ENCODE peak calls at places on chromosomes 11 and 22, in five cellular contexts. One of them, this sample, is unnamed.

GRCh38 chr11:14906614-14907392 is 14.8 kb upstream of the CYP2R1 start:
- DNase-seq in iPS-NIHi11: no peak
- DNase-seq in stimulated activated CD4-positive, alpha-beta T cell treated with anti-CD3 and anti-CD28 coated beads, Interleukin-1b, Interleukin-23, amount 100 ng/mL, for 48 hours: no peak
- DNase-seq in stomach: no peak
- DNase-seq in HFF-Myc: no peak
- DNase-seq in this sample: no peak

GRCh38 chr11:50164050-50164449 is 131.4 kb downstream of the OR4C45 start:
- DNase-seq in iPS-NIHi11: no peak
- DNase-seq in stimulated activated CD4-positive, alpha-beta T cell treated with anti-CD3 and anti-CD28 coated beads, Interleukin-1b, Interleukin-23, amount 100 ng/mL, for 48 hours: no peak
- DNase-seq in stomach: no peak
- DNase-seq in HFF-Myc: no peak
- DNase-seq in this sample: no peak

GRCh38 chr11:77407613-77408012 is 66.3 kb downstream of the PAK1 start:
- DNase-seq in iPS-NIHi11: no peak
- DNase-seq in stimulated activated CD4-positive, alpha-beta T cell treated with anti-CD3 and anti-CD28 coated beads, Interleukin-1b, Interleukin-23, amount 100 ng/mL, for 48 hours: no peak
- DNase-seq in stomach: peak; percentile 85
- DNase-seq in HFF-Myc: peak; percentile 80
- DNase-seq in this sample: no peak

GRCh38 chr22:26367402-26368245 is 61.4 kb upstream of the ASPHD2 start:
- DNase-seq in iPS-NIHi11: peak; percentile 63
- DNase-seq in stimulated activated CD4-positive, alpha-beta T cell treated with anti-CD3 and anti-CD28 coated beads, Interleukin-1b, Interleukin-23, amount 100 ng/mL, for 48 hours: peak; percentile 62
- DNase-seq in stomach: peak; percentile 41
- DNase-seq in HFF-Myc: no peak
- DNase-seq in this sample: peak; percentile 3

GRCh38 chr11:86596861-86597632 is 75.4 kb downstream of the ME3 start:
- DNase-seq in iPS-NIHi11: no peak
- DNase-seq in stimulated activated CD4-positive, alpha-beta T cell treated with anti-CD3 and anti-CD28 coated beads, Interleukin-1b, Interleukin-23, amount 100 ng/mL, for 48 hours: no peak
- DNase-seq in stomach: no peak
- DNase-seq in HFF-Myc: no peak
- DNase-seq in this sample: no peak

GRCh38 chr22:33350961-33351360 is 292.8 kb upstream of the SYN3 start:
- DNase-seq in iPS-NIHi11: no peak
- DNase-seq in stimulated activated CD4-positive, alpha-beta T cell treated with anti-CD3 and anti-CD28 coated beads, Interleukin-1b, Interleukin-23, amount 100 ng/mL, for 48 hours: no peak
- DNase-seq in stomach: no peak
- DNase-seq in HFF-Myc: no peak
- DNase-seq in this sample: no peak

GRCh38 chr11:17163296-17163695 is 44.5 kb downstream of the PIK3C2A start:
- DNase-seq in iPS-NIHi11: no peak
- DNase-seq in stimulated activated CD4-positive, alpha-beta T cell treated with anti-CD3 and anti-CD28 coated beads, Interleukin-1b, Interleukin-23, amount 100 ng/mL, for 48 hours: no peak
- DNase-seq in stomach: no peak
- DNase-seq in HFF-Myc: no peak
- DNase-seq in this sample: no peak

GRCh38 chr11:304915-305833 is 2.4 kb upstream of the IFITM2 start:
- DNase-seq in iPS-NIHi11: peak; percentile 74
- DNase-seq in stimulated activated CD4-positive, alpha-beta T cell treated with anti-CD3 and anti-CD28 coated beads, Interleukin-1b, Interleukin-23, amount 100 ng/mL, for 48 hours: peak; percentile 58
- DNase-seq in stomach: peak; percentile 65
- DNase-seq in HFF-Myc: no peak
- DNase-seq in this sample: no peak

GRCh38 chr11:81098471-81098870 is 1635.2 kb downstream of the FAM181B start:
- DNase-seq in iPS-NIHi11: no peak
- DNase-seq in stimulated activated CD4-positive, alpha-beta T cell treated with anti-CD3 and anti-CD28 coated beads, Interleukin-1b, Interleukin-23, amount 100 ng/mL, for 48 hours: no peak
- DNase-seq in stomach: no peak
- DNase-seq in HFF-Myc: no peak
- DNase-seq in this sample: no peak

GRCh38 chr11:14914536-14914935 is 22.5 kb upstream of the CYP2R1 start:
- DNase-seq in iPS-NIHi11: no peak
- DNase-seq in stimulated activated CD4-positive, alpha-beta T cell treated with anti-CD3 and anti-CD28 coated beads, Interleukin-1b, Interleukin-23, amount 100 ng/mL, for 48 hours: no peak
- DNase-seq in stomach: no peak
- DNase-seq in HFF-Myc: no peak
- DNase-seq in this sample: no peak

GRCh38 chr11:62122076-62122475 is 1.7 kb upstream of the INCENP start:
- DNase-seq in iPS-NIHi11: no peak
- DNase-seq in stimulated activated CD4-positive, alpha-beta T cell treated with anti-CD3 and anti-CD28 coated beads, Interleukin-1b, Interleukin-23, amount 100 ng/mL, for 48 hours: no peak
- DNase-seq in stomach: no peak
- DNase-seq in HFF-Myc: no peak
- DNase-seq in this sample: no peak

GRCh38 chr11:96055706-96056387 is 131.9 kb upstream of the MTMR2 start:
- DNase-seq in iPS-NIHi11: no peak
- DNase-seq in stimulated activated CD4-positive, alpha-beta T cell treated with anti-CD3 and anti-CD28 coated beads, Interleukin-1b, Interleukin-23, amount 100 ng/mL, for 48 hours: peak; percentile 63
- DNase-seq in stomach: no peak
- DNase-seq in HFF-Myc: no peak
- DNase-seq in this sample: peak; percentile 7

GRCh38 chr22:41001722-41002122 is 50.5 kb downstream of the RBX1 start:
- DNase-seq in iPS-NIHi11: no peak
- DNase-seq in stimulated activated CD4-positive, alpha-beta T cell treated with anti-CD3 and anti-CD28 coated beads, Interleukin-1b, Interleukin-23, amount 100 ng/mL, for 48 hours: no peak
- DNase-seq in stomach: no peak
- DNase-seq in HFF-Myc: no peak
- DNase-seq in this sample: no peak

GRCh38 chr11:123065634-123066033 is 3.7 kb upstream of the HSPA8 start:
- DNase-seq in iPS-NIHi11: no peak
- DNase-seq in stimulated activated CD4-positive, alpha-beta T cell treated with anti-CD3 and anti-CD28 coated beads, Interleukin-1b, Interleukin-23, amount 100 ng/mL, for 48 hours: no peak
- DNase-seq in stomach: no peak
- DNase-seq in HFF-Myc: no peak
- DNase-seq in this sample: no peak

GRCh38 chr11:83549984-83550667 is 264.0 kb upstream of the CCDC90B start:
- DNase-seq in iPS-NIHi11: no peak
- DNase-seq in stimulated activated CD4-positive, alpha-beta T cell treated with anti-CD3 and anti-CD28 coated beads, Interleukin-1b, Interleukin-23, amount 100 ng/mL, for 48 hours: no peak
- DNase-seq in stomach: no peak
- DNase-seq in HFF-Myc: no peak
- DNase-seq in this sample: no peak

GRCh38 chr11:72954860-72955259 is 140.6 kb downstream of the ATG16L2 start:
- DNase-seq in iPS-NIHi11: no peak
- DNase-seq in stimulated activated CD4-positive, alpha-beta T cell treated with anti-CD3 and anti-CD28 coated beads, Interleukin-1b, Interleukin-23, amount 100 ng/mL, for 48 hours: no peak
- DNase-seq in stomach: no peak
- DNase-seq in HFF-Myc: no peak
- DNase-seq in this sample: no peak

GRCh38 chr11:123653997-123654565 is 343 bp downstream of the SCN3B start:
- DNase-seq in iPS-NIHi11: peak; percentile 80
- DNase-seq in stimulated activated CD4-positive, alpha-beta T cell treated with anti-CD3 and anti-CD28 coated beads, Interleukin-1b, Interleukin-23, amount 100 ng/mL, for 48 hours: peak; percentile 4
- DNase-seq in stomach: peak; percentile 32
- DNase-seq in HFF-Myc: no peak
- DNase-seq in this sample: peak; percentile 37

GRCh38 chr11:111947143-111947542 is 10.0 kb downstream of the DIXDC1 start:
- DNase-seq in iPS-NIHi11: no peak
- DNase-seq in stimulated activated CD4-positive, alpha-beta T cell treated with anti-CD3 and anti-CD28 coated beads, Interleukin-1b, Interleukin-23, amount 100 ng/mL, for 48 hours: no peak
- DNase-seq in stomach: no peak
- DNase-seq in HFF-Myc: no peak
- DNase-seq in this sample: no peak

GRCh38 chr22:44180706-44181032 is at the start of gene PARVG:
- DNase-seq in iPS-NIHi11: peak; percentile 69
- DNase-seq in stimulated activated CD4-positive, alpha-beta T cell treated with anti-CD3 and anti-CD28 coated beads, Interleukin-1b, Interleukin-23, amount 100 ng/mL, for 48 hours: peak; percentile 31
- DNase-seq in stomach: no peak
- DNase-seq in HFF-Myc: no peak
- DNase-seq in this sample: no peak

GRCh38 chr22:24807284-24807950 is 1.4 kb downstream of the SGSM1 start:
- DNase-seq in iPS-NIHi11: no peak
- DNase-seq in stimulated activated CD4-positive, alpha-beta T cell treated with anti-CD3 and anti-CD28 coated beads, Interleukin-1b, Interleukin-23, amount 100 ng/mL, for 48 hours: no peak
- DNase-seq in stomach: no peak
- DNase-seq in HFF-Myc: no peak
- DNase-seq in this sample: no peak

GRCh38 chr11:117761993-117762392 is 35.0 kb downstream of the DSCAML1 start:
- DNase-seq in iPS-NIHi11: no peak
- DNase-seq in stimulated activated CD4-positive, alpha-beta T cell treated with anti-CD3 and anti-CD28 coated beads, Interleukin-1b, Interleukin-23, amount 100 ng/mL, for 48 hours: no peak
- DNase-seq in stomach: no peak
- DNase-seq in HFF-Myc: no peak
- DNase-seq in this sample: no peak

GRCh38 chr11:114036156-114036811 is 23.2 kb upstream of the ZBTB16 start:
- DNase-seq in iPS-NIHi11: peak; percentile 89
- DNase-seq in stimulated activated CD4-positive, alpha-beta T cell treated with anti-CD3 and anti-CD28 coated beads, Interleukin-1b, Interleukin-23, amount 100 ng/mL, for 48 hours: peak; percentile 43
- DNase-seq in stomach: peak; percentile 92
- DNase-seq in HFF-Myc: no peak
- DNase-seq in this sample: peak; percentile 62

GRCh38 chr22:22818861-22819855 is 68.5 kb upstream of the IGLL5 start:
- DNase-seq in iPS-NIHi11: peak; percentile 16
- DNase-seq in stimulated activated CD4-positive, alpha-beta T cell treated with anti-CD3 and anti-CD28 coated beads, Interleukin-1b, Interleukin-23, amount 100 ng/mL, for 48 hours: peak; percentile 13
- DNase-seq in stomach: no peak
- DNase-seq in HFF-Myc: no peak
- DNase-seq in this sample: no peak

GRCh38 chr22:39309364-39309861 is 10.0 kb downstream of the RPL3 start:
- DNase-seq in iPS-NIHi11: peak; percentile 69
- DNase-seq in stimulated activated CD4-positive, alpha-beta T cell treated with anti-CD3 and anti-CD28 coated beads, Interleukin-1b, Interleukin-23, amount 100 ng/mL, for 48 hours: no peak
- DNase-seq in stomach: no peak
- DNase-seq in HFF-Myc: no peak
- DNase-seq in this sample: no peak

GRCh38 chr22:46054091-46054877 is 77.3 kb upstream of the WNT7B start:
- DNase-seq in iPS-NIHi11: peak; percentile 60
- DNase-seq in stimulated activated CD4-positive, alpha-beta T cell treated with anti-CD3 and anti-CD28 coated beads, Interleukin-1b, Interleukin-23, amount 100 ng/mL, for 48 hours: peak; percentile 19
- DNase-seq in stomach: peak; percentile 52
- DNase-seq in HFF-Myc: no peak
- DNase-seq in this sample: no peak

GRCh38 chr11:120178441-120179070 is 32.3 kb upstream of the OAF start:
- DNase-seq in iPS-NIHi11: no peak
- DNase-seq in stimulated activated CD4-positive, alpha-beta T cell treated with anti-CD3 and anti-CD28 coated beads, Interleukin-1b, Interleukin-23, amount 100 ng/mL, for 48 hours: no peak
- DNase-seq in stomach: no peak
- DNase-seq in HFF-Myc: no peak
- DNase-seq in this sample: no peak

GRCh38 chr11:129767827-129768226 is 47.8 kb upstream of the TMEM45B start:
- DNase-seq in iPS-NIHi11: no peak
- DNase-seq in stimulated activated CD4-positive, alpha-beta T cell treated with anti-CD3 and anti-CD28 coated beads, Interleukin-1b, Interleukin-23, amount 100 ng/mL, for 48 hours: no peak
- DNase-seq in stomach: no peak
- DNase-seq in HFF-Myc: no peak
- DNase-seq in this sample: no peak

GRCh38 chr22:42743501-42743991 is 22.9 kb upstream of the A4GALT start:
- DNase-seq in iPS-NIHi11: peak; percentile 58
- DNase-seq in stimulated activated CD4-positive, alpha-beta T cell treated with anti-CD3 and anti-CD28 coated beads, Interleukin-1b, Interleukin-23, amount 100 ng/mL, for 48 hours: no peak
- DNase-seq in stomach: no peak
- DNase-seq in HFF-Myc: no peak
- DNase-seq in this sample: no peak

GRCh38 chr11:126485021-126485781 is 129.7 kb downstream of the ST3GAL4 start:
- DNase-seq in iPS-NIHi11: no peak
- DNase-seq in stimulated activated CD4-positive, alpha-beta T cell treated with anti-CD3 and anti-CD28 coated beads, Interleukin-1b, Interleukin-23, amount 100 ng/mL, for 48 hours: no peak
- DNase-seq in stomach: no peak
- DNase-seq in HFF-Myc: no peak
- DNase-seq in this sample: no peak

GRCh38 chr22:19483481-19484244 is 3.9 kb downstream of the CDC45 start:
- DNase-seq in iPS-NIHi11: no peak
- DNase-seq in stimulated activated CD4-positive, alpha-beta T cell treated with anti-CD3 and anti-CD28 coated beads, Interleukin-1b, Interleukin-23, amount 100 ng/mL, for 48 hours: no peak
- DNase-seq in stomach: no peak
- DNase-seq in HFF-Myc: no peak
- DNase-seq in this sample: no peak

GRCh38 chr22:23251445-23252093 is 71.3 kb downstream of the BCR start:
- DNase-seq in iPS-NIHi11: no peak
- DNase-seq in stimulated activated CD4-positive, alpha-beta T cell treated with anti-CD3 and anti-CD28 coated beads, Interleukin-1b, Interleukin-23, amount 100 ng/mL, for 48 hours: peak; percentile 31
- DNase-seq in stomach: peak; percentile 61
- DNase-seq in HFF-Myc: peak; percentile 45
- DNase-seq in this sample: no peak

GRCh38 chr11:76602431-76602861 is 68.1 kb downstream of the LRRC32 start:
- DNase-seq in iPS-NIHi11: peak; percentile 4
- DNase-seq in stimulated activated CD4-positive, alpha-beta T cell treated with anti-CD3 and anti-CD28 coated beads, Interleukin-1b, Interleukin-23, amount 100 ng/mL, for 48 hours: no peak
- DNase-seq in stomach: no peak
- DNase-seq in HFF-Myc: no peak
- DNase-seq in this sample: no peak

GRCh38 chr11:127619946-127620345 is 619.4 kb upstream of the KIRREL3 start:
- DNase-seq in iPS-NIHi11: no peak
- DNase-seq in stimulated activated CD4-positive, alpha-beta T cell treated with anti-CD3 and anti-CD28 coated beads, Interleukin-1b, Interleukin-23, amount 100 ng/mL, for 48 hours: no peak
- DNase-seq in stomach: no peak
- DNase-seq in HFF-Myc: no peak
- DNase-seq in this sample: no peak

GRCh38 chr11:61949169-61950034 is 749 bp upstream of the BEST1 start:
- DNase-seq in iPS-NIHi11: peak; percentile 94
- DNase-seq in stimulated activated CD4-positive, alpha-beta T cell treated with anti-CD3 and anti-CD28 coated beads, Interleukin-1b, Interleukin-23, amount 100 ng/mL, for 48 hours: peak; percentile 48
- DNase-seq in stomach: no peak
- DNase-seq in HFF-Myc: peak; percentile 59
- DNase-seq in this sample: peak; percentile 87

GRCh38 chr11:119476666-119477331 is 53.8 kb upstream of the THY1 start:
- DNase-seq in iPS-NIHi11: no peak
- DNase-seq in stimulated activated CD4-positive, alpha-beta T cell treated with anti-CD3 and anti-CD28 coated beads, Interleukin-1b, Interleukin-23, amount 100 ng/mL, for 48 hours: no peak
- DNase-seq in stomach: peak; percentile 21
- DNase-seq in HFF-Myc: no peak
- DNase-seq in this sample: no peak

GRCh38 chr11:66912361-66912760 is 45.8 kb downstream of the PC start:
- DNase-seq in iPS-NIHi11: peak; percentile 26
- DNase-seq in stimulated activated CD4-positive, alpha-beta T cell treated with anti-CD3 and anti-CD28 coated beads, Interleukin-1b, Interleukin-23, amount 100 ng/mL, for 48 hours: no peak
- DNase-seq in stomach: no peak
- DNase-seq in HFF-Myc: no peak
- DNase-seq in this sample: no peak

GRCh38 chr22:22931557-22932270 is 44.1 kb downstream of the IGLL5 start:
- DNase-seq in iPS-NIHi11: no peak
- DNase-seq in stimulated activated CD4-positive, alpha-beta T cell treated with anti-CD3 and anti-CD28 coated beads, Interleukin-1b, Interleukin-23, amount 100 ng/mL, for 48 hours: no peak
- DNase-seq in stomach: peak; percentile 34
- DNase-seq in HFF-Myc: no peak
- DNase-seq in this sample: no peak

GRCh38 chr11:34030386-34030785 is 21.1 kb upstream of the CAPRIN1 start:
- DNase-seq in iPS-NIHi11: no peak
- DNase-seq in stimulated activated CD4-positive, alpha-beta T cell treated with anti-CD3 and anti-CD28 coated beads, Interleukin-1b, Interleukin-23, amount 100 ng/mL, for 48 hours: no peak
- DNase-seq in stomach: no peak
- DNase-seq in HFF-Myc: no peak
- DNase-seq in this sample: no peak